ENCODE peak calls at places on chromosomes 7 and 10, in five cellular contexts. Y is SK-N-DZ; X is endothelial cell; S is skeletal muscle cell; D is CD4-positive, alpha-beta T cell. T is an unnamed sample.

GRCh38 chr7:85521108-85521694 is 334.3 kb upstream of the SEMA3D start:
- DNase-seq in Y (no peak), S (no peak), X (no peak), D (no peak), T (no peak)

GRCh38 chr10:12807982-12808613 is 193.4 kb downstream of the CCDC3 start:
- DNase-seq in Y (no peak), X (no peak), S (no peak), D (no peak), T (no peak)

GRCh38 chr7:137606061-137606674 is 240.6 kb downstream of the DGKI start:
- DNase-seq in D (no peak), X (no peak), S (no peak), Y (peak), T (no peak)

GRCh38 chr7:77570330-77571011 is 33.4 kb downstream of the PTPN12 start:
- DNase-seq in D (no peak), X (no peak), Y (no peak), S (peak), T (no peak)

GRCh38 chr7:100119701-100120517 is 475 bp downstream of the CNPY4 start:
- DNase-seq in S (no peak), Y (peak), X (peak), D (peak), T (peak)

GRCh38 chr10:70320751-70321150 is 36.9 kb upstream of the NPFFR1 start:
- DNase-seq in Y (no peak), D (no peak), X (no peak), S (no peak), T (no peak)

GRCh38 chr10:129537178-129537577 is 70.1 kb downstream of the MGMT start:
- DNase-seq in X (no peak), D (no peak), Y (no peak), S (no peak), T (no peak)

GRCh38 chr7:1901431-1902210 is 231.5 kb downstream of the ELFN1 start:
- DNase-seq in S (no peak), D (no peak), X (no peak), Y (no peak), T (no peak)

GRCh38 chr10:50990568-50991495 is 83.5 kb upstream of the PRKG1 start:
- DNase-seq in S (peak), X (peak), D (no peak), Y (no peak), T (no peak)

GRCh38 chr7:108299251-108300014 is 156.8 kb downstream of the NRCAM start:
- DNase-seq in D (no peak), X (no peak), S (no peak), Y (no peak), T (no peak)

GRCh38 chr7:155255071-155255470 is 42.6 kb upstream of the INSIG1 start:
- DNase-seq in S (no peak), X (no peak), Y (no peak), D (no peak), T (no peak)

GRCh38 chr10:97099868-97100267 is 85.9 kb downstream of the SLIT1 start:
- DNase-seq in S (no peak), X (no peak), Y (no peak), D (no peak), T (no peak)

GRCh38 chr10:24897326-24897926 is 55.0 kb downstream of the PRTFDC1 start:
- DNase-seq in S (no peak), Y (no peak), D (no peak), X (no peak), T (no peak)

GRCh38 chr7:71735961-71736556 is 604.1 kb downstream of the GALNT17 start:
- DNase-seq in D (peak), X (peak), S (peak), Y (peak), T (no peak)

GRCh38 chr10:119378737-119379067 is 163.8 kb downstream of the RGS10 start:
- DNase-seq in D (no peak), X (no peak), S (no peak), Y (no peak), T (no peak)

GRCh38 chr10:24952701-24953349 is 419 bp upstream of the PRTFDC1 start:
- DNase-seq in Y (peak), X (peak), D (peak), S (no peak), T (peak)

T was measured in T-helper 1 cell.